ENCODE peak calls at places on chromosome 14, in ten cellular contexts. N, E, M, U, T, J, B, V, S and F are unnamed samples.

GRCh38 chr14:81275305-81275950 is 54.7 kb upstream of the GTF2A1 start:
- DNase-seq in N (no peak), E (no peak), M (no peak), U (no peak), T (no peak), J (no peak), B (no peak), V (no peak), S (no peak), F (no peak)

GRCh38 chr14:30572237-30572636 is 13.3 kb downstream of the G2E3 start:
- DNase-seq in N (no peak), E (no peak), M (no peak), U (no peak), T (no peak), J (no peak), B (no peak), V (no peak), S (no peak), F (no peak)

GRCh38 chr14:36988568-36988967 is 183.8 kb downstream of the SLC25A21 start:
- DNase-seq in N (no peak), E (no peak), M (no peak), U (no peak), T (no peak), J (no peak), B (no peak), V (no peak), S (no peak), F (no peak)

GRCh38 chr14:53953002-53953827 is 3.4 kb downstream of the BMP4 start:
- DNase-seq in N (no peak), E (no peak), M (peak; percentile 95), U (no peak), T (peak; percentile 59), J (peak; percentile 72), B (no peak), V (peak; percentile 75), S (peak; percentile 88), F (no peak)

GRCh38 chr14:95314609-95315008 is 5.1 kb downstream of the CLMN start:
- DNase-seq in N (no peak), E (no peak), M (no peak), U (no peak), T (no peak), J (peak; percentile 70), B (peak; percentile 45), V (peak; percentile 73), S (peak; percentile 84), F (no peak)

GRCh38 chr14:96135285-96135684 is 69.4 kb upstream of the BDKRB2 start:
- DNase-seq in N (no peak), E (no peak), M (no peak), U (no peak), T (peak; percentile 76), J (no peak), B (no peak), V (no peak), S (no peak), F (no peak)

GRCh38 chr14:89428556-89429196 is 11.6 kb upstream of the FOXN3 start:
- DNase-seq in N (no peak), E (no peak), M (no peak), U (no peak), T (no peak), J (peak; percentile 77), B (no peak), V (no peak), S (no peak), F (no peak)

GRCh38 chr14:70005281-70005805 is 126.1 kb downstream of the SMOC1 start:
- DNase-seq in N (no peak), E (no peak), M (no peak), U (no peak), T (peak; percentile 8), J (no peak), B (no peak), V (no peak), S (no peak), F (no peak)

GRCh38 chr14:100602621-100603020 is 15.4 kb upstream of the BEGAIN start:
- DNase-seq in N (no peak), E (no peak), M (peak; percentile 8), U (no peak), T (no peak), J (no peak), B (no peak), V (no peak), S (no peak), F (no peak)

GRCh38 chr14:96408608-96409007 is 16.7 kb downstream of the AK7 start:
- DNase-seq in N (no peak), E (no peak), M (no peak), U (no peak), T (no peak), J (no peak), B (no peak), V (no peak), S (no peak), F (no peak)

GRCh38 chr14:101843665-101844064 is 82.2 kb downstream of the PPP2R5C start:
- DNase-seq in N (peak; percentile 79), E (no peak), M (no peak), U (no peak), T (no peak), J (no peak), B (peak; percentile 69), V (peak; percentile 65), S (peak; percentile 21), F (no peak)

GRCh38 chr14:33163109-33163508 is 224.4 kb downstream of the NPAS3 start:
- DNase-seq in N (no peak), E (no peak), M (no peak), U (no peak), T (no peak), J (no peak), B (no peak), V (no peak), S (no peak), F (no peak)

GRCh38 chr14:80393766-80394165 is 182.5 kb upstream of the DIO2 start:
- DNase-seq in N (no peak), E (no peak), M (no peak), U (no peak), T (no peak), J (no peak), B (no peak), V (no peak), S (no peak), F (no peak)

GRCh38 chr14:44712095-44712822 is 205.2 kb upstream of the FSCB start:
- DNase-seq in N (no peak), E (no peak), M (no peak), U (no peak), T (no peak), J (no peak), B (no peak), V (no peak), S (no peak), F (no peak)

GRCh38 chr14:52078093-52078492 is 9.2 kb upstream of the NID2 start:
- DNase-seq in N (no peak), E (no peak), M (no peak), U (no peak), T (no peak), J (no peak), B (no peak), V (no peak), S (peak; percentile 89), F (no peak)

GRCh38 chr14:100531152-100531551 is 56.1 kb downstream of the BEGAIN start:
- DNase-seq in N (peak; percentile 21), E (no peak), M (peak; percentile 68), U (peak; percentile 40), T (no peak), J (no peak), B (no peak), V (no peak), S (no peak), F (no peak)

GRCh38 chr14:27040552-27040951 is 442.7 kb upstream of the NOVA1 start:
- DNase-seq in N (no peak), E (no peak), M (no peak), U (no peak), T (no peak), J (no peak), B (no peak), V (no peak), S (peak; percentile 26), F (no peak)

GRCh38 chr14:95406756-95407155 is 87.0 kb upstream of the CLMN start:
- DNase-seq in N (no peak), E (no peak), M (peak; percentile 9), U (no peak), T (no peak), J (no peak), B (no peak), V (no peak), S (no peak), F (no peak)

GRCh38 chr14:77892381-77892871 is 92.5 kb downstream of the ADCK1 start:
- DNase-seq in N (no peak), E (no peak), M (peak; percentile 9), U (no peak), T (no peak), J (no peak), B (no peak), V (no peak), S (peak; percentile 4), F (no peak)

GRCh38 chr14:68789002-68789797 is 3.7 kb downstream of the ZFP36L1 start:
- DNase-seq in N (peak; percentile 80), E (no peak), M (peak; percentile 93), U (peak; percentile 87), T (no peak), J (peak; percentile 78), B (no peak), V (peak; percentile 75), S (peak; percentile 89), F (no peak)

GRCh38 chr14:21781543-21781942 is 107.9 kb upstream of the OR4E1 start:
- DNase-seq in N (no peak), E (no peak), M (no peak), U (no peak), T (no peak), J (no peak), B (no peak), V (no peak), S (no peak), F (no peak)

GRCh38 chr14:75083271-75083670 is 13.8 kb downstream of the ZC2HC1C start:
- DNase-seq in N (no peak), E (no peak), M (no peak), U (no peak), T (no peak), J (no peak), B (no peak), V (no peak), S (no peak), F (no peak)

GRCh38 chr14:80491562-80492139 is 280.3 kb upstream of the DIO2 start:
- DNase-seq in N (no peak), E (no peak), M (no peak), U (no peak), T (no peak), J (no peak), B (no peak), V (no peak), S (no peak), F (no peak)

GRCh38 chr14:32611752-32612151 is 282.7 kb downstream of the AKAP6 start:
- DNase-seq in N (no peak), E (peak; percentile 84), M (no peak), U (no peak), T (no peak), J (no peak), B (no peak), V (no peak), S (peak; percentile 93), F (no peak)